ENCODE peak calls at places on chromosomes 4 and X, in nine cellular contexts. One of them, this sample, is unnamed.

GRCh38 chr4:72701987-72702819 is 133.2 kb upstream of the ADAMTS3 start:
- DNase-seq in AG09309: peak; percentile 21
- DNase-seq in progenitor cell of endocrine pancreas: no peak
- DNase-seq in astrocyte of the spinal cord: peak; percentile 76
- DNase-seq in AG04450: peak; percentile 10
- DNase-seq in PC-3: peak; percentile 80
- DNase-seq in CD4-positive, alpha-beta T cell: no peak
- DNase-seq in GM10248: peak; percentile 26
- DNase-seq in dorsolateral prefrontal cortex: no peak
- DNase-seq in this sample: peak; percentile 53

GRCh38 chrX:103101280-103102042 is 8.5 kb upstream of the NXF3 start:
- DNase-seq in AG09309: no peak
- DNase-seq in progenitor cell of endocrine pancreas: no peak
- DNase-seq in astrocyte of the spinal cord: no peak
- DNase-seq in AG04450: no peak
- DNase-seq in PC-3: no peak
- DNase-seq in CD4-positive, alpha-beta T cell: no peak
- DNase-seq in GM10248: no peak
- DNase-seq in dorsolateral prefrontal cortex: no peak
- DNase-seq in this sample: no peak

GRCh38 chr4:48127231-48127881 is 6.7 kb downstream of the TXK start:
- DNase-seq in AG09309: no peak
- DNase-seq in progenitor cell of endocrine pancreas: no peak
- DNase-seq in astrocyte of the spinal cord: no peak
- DNase-seq in AG04450: no peak
- DNase-seq in PC-3: peak; percentile 30
- DNase-seq in CD4-positive, alpha-beta T cell: no peak
- DNase-seq in GM10248: no peak
- DNase-seq in dorsolateral prefrontal cortex: no peak
- DNase-seq in this sample: no peak

GRCh38 chr4:159926871-159927270 is 824.0 kb downstream of the RAPGEF2 start:
- DNase-seq in AG09309: no peak
- DNase-seq in progenitor cell of endocrine pancreas: no peak
- DNase-seq in astrocyte of the spinal cord: peak; percentile 45
- DNase-seq in AG04450: no peak
- DNase-seq in PC-3: peak; percentile 7
- DNase-seq in CD4-positive, alpha-beta T cell: no peak
- DNase-seq in GM10248: no peak
- DNase-seq in dorsolateral prefrontal cortex: no peak
- DNase-seq in this sample: no peak

GRCh38 chr4:177293208-177294018 is 16.3 kb upstream of the NEIL3 start:
- DNase-seq in AG09309: no peak
- DNase-seq in progenitor cell of endocrine pancreas: no peak
- DNase-seq in astrocyte of the spinal cord: no peak
- DNase-seq in AG04450: no peak
- DNase-seq in PC-3: no peak
- DNase-seq in CD4-positive, alpha-beta T cell: no peak
- DNase-seq in GM10248: no peak
- DNase-seq in dorsolateral prefrontal cortex: no peak
- DNase-seq in this sample: no peak

GRCh38 chrX:114959729-114960128 is 57.7 kb downstream of the IL13RA2 start:
- DNase-seq in AG09309: no peak
- DNase-seq in progenitor cell of endocrine pancreas: no peak
- DNase-seq in astrocyte of the spinal cord: peak; percentile 17
- DNase-seq in AG04450: no peak
- DNase-seq in PC-3: peak; percentile 52
- DNase-seq in CD4-positive, alpha-beta T cell: no peak
- DNase-seq in GM10248: no peak
- DNase-seq in dorsolateral prefrontal cortex: no peak
- DNase-seq in this sample: no peak

GRCh38 chrX:24124227-24124799 is 25.2 kb upstream of the ZFX start:
- DNase-seq in AG09309: no peak
- DNase-seq in progenitor cell of endocrine pancreas: no peak
- DNase-seq in astrocyte of the spinal cord: no peak
- DNase-seq in AG04450: no peak
- DNase-seq in PC-3: no peak
- DNase-seq in CD4-positive, alpha-beta T cell: no peak
- DNase-seq in GM10248: no peak
- DNase-seq in dorsolateral prefrontal cortex: no peak
- DNase-seq in this sample: no peak

GRCh38 chr4:8404791-8405515 is 35.6 kb downstream of the ACOX3 start:
- DNase-seq in AG09309: no peak
- DNase-seq in progenitor cell of endocrine pancreas: no peak
- DNase-seq in astrocyte of the spinal cord: no peak
- DNase-seq in AG04450: no peak
- DNase-seq in PC-3: no peak
- DNase-seq in CD4-positive, alpha-beta T cell: no peak
- DNase-seq in GM10248: no peak
- DNase-seq in dorsolateral prefrontal cortex: no peak
- DNase-seq in this sample: no peak

GRCh38 chrX:93419642-93420041 is 253.7 kb downstream of the NAP1L3 start:
- DNase-seq in AG09309: no peak
- DNase-seq in progenitor cell of endocrine pancreas: no peak
- DNase-seq in astrocyte of the spinal cord: no peak
- DNase-seq in AG04450: no peak
- DNase-seq in PC-3: no peak
- DNase-seq in CD4-positive, alpha-beta T cell: no peak
- DNase-seq in GM10248: no peak
- DNase-seq in dorsolateral prefrontal cortex: no peak
- DNase-seq in this sample: no peak

GRCh38 chrX:57821703-57822375 is 88.4 kb downstream of the ZXDA start:
- DNase-seq in AG09309: peak; percentile 29
- DNase-seq in progenitor cell of endocrine pancreas: no peak
- DNase-seq in astrocyte of the spinal cord: peak; percentile 27
- DNase-seq in AG04450: peak; percentile 7
- DNase-seq in PC-3: peak; percentile 75
- DNase-seq in CD4-positive, alpha-beta T cell: no peak
- DNase-seq in GM10248: peak; percentile 23
- DNase-seq in dorsolateral prefrontal cortex: no peak
- DNase-seq in this sample: peak; percentile 1

GRCh38 chr4:22515888-22516541 is at the start of gene ADGRA3:
- DNase-seq in AG09309: no peak
- DNase-seq in progenitor cell of endocrine pancreas: peak; percentile 75
- DNase-seq in astrocyte of the spinal cord: peak; percentile 75
- DNase-seq in AG04450: no peak
- DNase-seq in PC-3: peak; percentile 71
- DNase-seq in CD4-positive, alpha-beta T cell: peak; percentile 9
- DNase-seq in GM10248: peak; percentile 40
- DNase-seq in dorsolateral prefrontal cortex: peak; percentile 62
- DNase-seq in this sample: no peak

GRCh38 chr4:51843309-51844156 is 580 bp downstream of the DCUN1D4 start:
- DNase-seq in AG09309: no peak
- DNase-seq in progenitor cell of endocrine pancreas: no peak
- DNase-seq in astrocyte of the spinal cord: peak; percentile 63
- DNase-seq in AG04450: no peak
- DNase-seq in PC-3: peak; percentile 57
- DNase-seq in CD4-positive, alpha-beta T cell: peak; percentile 52
- DNase-seq in GM10248: peak; percentile 75
- DNase-seq in dorsolateral prefrontal cortex: peak; percentile 84
- DNase-seq in this sample: no peak

GRCh38 chr4:177125656-177126055 is 184.0 kb upstream of the NEIL3 start:
- DNase-seq in AG09309: no peak
- DNase-seq in progenitor cell of endocrine pancreas: no peak
- DNase-seq in astrocyte of the spinal cord: no peak
- DNase-seq in AG04450: no peak
- DNase-seq in PC-3: no peak
- DNase-seq in CD4-positive, alpha-beta T cell: no peak
- DNase-seq in GM10248: no peak
- DNase-seq in dorsolateral prefrontal cortex: no peak
- DNase-seq in this sample: no peak

GRCh38 chr4:117676153-117676552 is 358.1 kb upstream of the NDST3 start:
- DNase-seq in AG09309: no peak
- DNase-seq in progenitor cell of endocrine pancreas: no peak
- DNase-seq in astrocyte of the spinal cord: no peak
- DNase-seq in AG04450: no peak
- DNase-seq in PC-3: no peak
- DNase-seq in CD4-positive, alpha-beta T cell: no peak
- DNase-seq in GM10248: no peak
- DNase-seq in dorsolateral prefrontal cortex: no peak
- DNase-seq in this sample: no peak

GRCh38 chr4:7649741-7650531 is 215.2 kb upstream of the PSAPL1 start:
- DNase-seq in AG09309: peak; percentile 81
- DNase-seq in progenitor cell of endocrine pancreas: no peak
- DNase-seq in astrocyte of the spinal cord: peak; percentile 89
- DNase-seq in AG04450: peak; percentile 70
- DNase-seq in PC-3: peak; percentile 84
- DNase-seq in CD4-positive, alpha-beta T cell: peak; percentile 16
- DNase-seq in GM10248: no peak
- DNase-seq in dorsolateral prefrontal cortex: no peak
- DNase-seq in this sample: peak; percentile 69

GRCh38 chrX:3143043-3143799 is 102.0 kb downstream of the ARSF start:
- DNase-seq in AG09309: no peak
- DNase-seq in progenitor cell of endocrine pancreas: no peak
- DNase-seq in astrocyte of the spinal cord: no peak
- DNase-seq in AG04450: no peak
- DNase-seq in PC-3: no peak
- DNase-seq in CD4-positive, alpha-beta T cell: no peak
- DNase-seq in GM10248: no peak
- DNase-seq in dorsolateral prefrontal cortex: no peak
- DNase-seq in this sample: no peak

GRCh38 chr4:42428036-42428435 is 30.7 kb downstream of the SHISA3 start:
- DNase-seq in AG09309: no peak
- DNase-seq in progenitor cell of endocrine pancreas: no peak
- DNase-seq in astrocyte of the spinal cord: no peak
- DNase-seq in AG04450: no peak
- DNase-seq in PC-3: no peak
- DNase-seq in CD4-positive, alpha-beta T cell: no peak
- DNase-seq in GM10248: no peak
- DNase-seq in dorsolateral prefrontal cortex: no peak
- DNase-seq in this sample: no peak

GRCh38 chr4:46793036-46793435 is 116.0 kb downstream of the COX7B2 start:
- DNase-seq in AG09309: no peak
- DNase-seq in progenitor cell of endocrine pancreas: no peak
- DNase-seq in astrocyte of the spinal cord: no peak
- DNase-seq in AG04450: no peak
- DNase-seq in PC-3: no peak
- DNase-seq in CD4-positive, alpha-beta T cell: no peak
- DNase-seq in GM10248: no peak
- DNase-seq in dorsolateral prefrontal cortex: no peak
- DNase-seq in this sample: no peak

GRCh38 chrX:68077378-68077777 is 355.9 kb downstream of the OPHN1 start:
- DNase-seq in AG09309: no peak
- DNase-seq in progenitor cell of endocrine pancreas: no peak
- DNase-seq in astrocyte of the spinal cord: no peak
- DNase-seq in AG04450: no peak
- DNase-seq in PC-3: no peak
- DNase-seq in CD4-positive, alpha-beta T cell: no peak
- DNase-seq in GM10248: no peak
- DNase-seq in dorsolateral prefrontal cortex: no peak
- DNase-seq in this sample: no peak

GRCh38 chrX:106905064-106905708 is 2.0 kb upstream of the RIPPLY1 start:
- DNase-seq in AG09309: no peak
- DNase-seq in progenitor cell of endocrine pancreas: no peak
- DNase-seq in astrocyte of the spinal cord: no peak
- DNase-seq in AG04450: no peak
- DNase-seq in PC-3: no peak
- DNase-seq in CD4-positive, alpha-beta T cell: no peak
- DNase-seq in GM10248: no peak
- DNase-seq in dorsolateral prefrontal cortex: no peak
- DNase-seq in this sample: no peak

GRCh38 chrX:136310411-136310810 is 9.6 kb downstream of the ADGRG4 start:
- DNase-seq in AG09309: no peak
- DNase-seq in progenitor cell of endocrine pancreas: no peak
- DNase-seq in astrocyte of the spinal cord: peak; percentile 55
- DNase-seq in AG04450: no peak
- DNase-seq in PC-3: peak; percentile 75
- DNase-seq in CD4-positive, alpha-beta T cell: no peak
- DNase-seq in GM10248: no peak
- DNase-seq in dorsolateral prefrontal cortex: no peak
- DNase-seq in this sample: peak; percentile 11

GRCh38 chr4:48557478-48557877 is 67.4 kb downstream of the ZAR1 start:
- DNase-seq in AG09309: no peak
- DNase-seq in progenitor cell of endocrine pancreas: no peak
- DNase-seq in astrocyte of the spinal cord: no peak
- DNase-seq in AG04450: no peak
- DNase-seq in PC-3: peak; percentile 13
- DNase-seq in CD4-positive, alpha-beta T cell: no peak
- DNase-seq in GM10248: no peak
- DNase-seq in dorsolateral prefrontal cortex: no peak
- DNase-seq in this sample: no peak

GRCh38 chr4:23959401-23960148 is 69.7 kb upstream of the PPARGC1A start:
- DNase-seq in AG09309: no peak
- DNase-seq in progenitor cell of endocrine pancreas: no peak
- DNase-seq in astrocyte of the spinal cord: no peak
- DNase-seq in AG04450: no peak
- DNase-seq in PC-3: no peak
- DNase-seq in CD4-positive, alpha-beta T cell: no peak
- DNase-seq in GM10248: no peak
- DNase-seq in dorsolateral prefrontal cortex: no peak
- DNase-seq in this sample: no peak
- TF ChIP-seq CTCF in AG09309: no peak
- TF ChIP-seq CTCF in progenitor cell of endocrine pancreas: no peak
- TF ChIP-seq CTCF in astrocyte of the spinal cord: no peak
- TF ChIP-seq CTCF in AG04450: no peak
- TF ChIP-seq CTCF in PC-3: no peak
- TF ChIP-seq CTCF in CD4-positive, alpha-beta T cell: no peak
- TF ChIP-seq CTCF in GM10248: no peak
- TF ChIP-seq CTCF in dorsolateral prefrontal cortex: no peak
- TF ChIP-seq CTCF in this sample: no peak

DNA sequence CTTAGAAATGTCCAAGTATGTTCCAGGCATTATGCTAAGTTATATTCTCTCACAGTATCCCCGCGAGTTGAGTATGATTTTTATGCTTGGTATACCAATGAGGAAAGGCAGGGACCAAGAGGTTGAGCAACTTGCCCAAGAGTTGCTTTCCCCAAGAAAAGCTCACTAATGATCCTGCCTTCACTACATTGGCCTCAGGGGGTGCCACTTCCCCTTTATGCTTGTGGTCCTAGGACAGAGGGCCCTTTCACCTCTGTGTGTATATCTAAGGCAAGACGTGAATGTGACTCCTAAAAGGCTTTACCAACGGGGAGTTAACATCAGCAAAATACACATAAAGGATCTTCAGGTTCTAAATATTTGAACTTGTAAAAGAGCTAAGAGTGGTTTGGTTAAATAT is 164.4 kb upstream of the CPEB2 start:
- DNase-seq in AG09309: no peak
- DNase-seq in progenitor cell of endocrine pancreas: no peak
- DNase-seq in astrocyte of the spinal cord: no peak
- DNase-seq in AG04450: no peak
- DNase-seq in PC-3: no peak
- DNase-seq in CD4-positive, alpha-beta T cell: no peak
- DNase-seq in GM10248: no peak
- DNase-seq in dorsolateral prefrontal cortex: no peak
- DNase-seq in this sample: no peak
- TF ChIP-seq CTCF in AG09309: no peak
- TF ChIP-seq CTCF in progenitor cell of endocrine pancreas: no peak
- TF ChIP-seq CTCF in astrocyte of the spinal cord: no peak
- TF ChIP-seq CTCF in AG04450: no peak
- TF ChIP-seq CTCF in PC-3: peak; percentile 19
- TF ChIP-seq CTCF in CD4-positive, alpha-beta T cell: no peak
- TF ChIP-seq CTCF in GM10248: no peak
- TF ChIP-seq CTCF in dorsolateral prefrontal cortex: no peak
- TF ChIP-seq CTCF in this sample: no peak

GRCh38 chr4:108940086-108941033 is 177.5 kb upstream of the ETNPPL start:
- DNase-seq in AG09309: no peak
- DNase-seq in progenitor cell of endocrine pancreas: no peak
- DNase-seq in astrocyte of the spinal cord: no peak
- DNase-seq in AG04450: no peak
- DNase-seq in PC-3: peak; percentile 24
- DNase-seq in CD4-positive, alpha-beta T cell: no peak
- DNase-seq in GM10248: no peak
- DNase-seq in dorsolateral prefrontal cortex: no peak
- DNase-seq in this sample: no peak
- TF ChIP-seq CTCF in AG09309: no peak
- TF ChIP-seq CTCF in progenitor cell of endocrine pancreas: no peak
- TF ChIP-seq CTCF in astrocyte of the spinal cord: no peak
- TF ChIP-seq CTCF in AG04450: no peak
- TF ChIP-seq CTCF in PC-3: no peak
- TF ChIP-seq CTCF in CD4-positive, alpha-beta T cell: no peak
- TF ChIP-seq CTCF in GM10248: no peak
- TF ChIP-seq CTCF in dorsolateral prefrontal cortex: no peak
- TF ChIP-seq CTCF in this sample: no peak

GRCh38 chrX:56788229-56788628 is 59.2 kb downstream of the NBDY start:
- DNase-seq in AG09309: no peak
- DNase-seq in progenitor cell of endocrine pancreas: no peak
- DNase-seq in astrocyte of the spinal cord: no peak
- DNase-seq in AG04450: no peak
- DNase-seq in PC-3: no peak
- DNase-seq in CD4-positive, alpha-beta T cell: no peak
- DNase-seq in GM10248: no peak
- DNase-seq in dorsolateral prefrontal cortex: peak; percentile 35
- DNase-seq in this sample: no peak
- TF ChIP-seq CTCF in AG09309: peak; percentile 30
- TF ChIP-seq CTCF in progenitor cell of endocrine pancreas: no peak
- TF ChIP-seq CTCF in astrocyte of the spinal cord: no peak
- TF ChIP-seq CTCF in AG04450: no peak
- TF ChIP-seq CTCF in PC-3: no peak
- TF ChIP-seq CTCF in CD4-positive, alpha-beta T cell: no peak
- TF ChIP-seq CTCF in GM10248: no peak
- TF ChIP-seq CTCF in dorsolateral prefrontal cortex: no peak
- TF ChIP-seq CTCF in this sample: no peak

This sample was measured in astrocyte of the cerebellum.